ENCODE peak calls at places on chromosomes 2 and 18, in five cellular contexts. H is CD8-positive, alpha-beta T cell; I is Panc1; K is bronchial epithelial cell; Y is BE2C. N is an unnamed sample.

GRCh38 chr18:45637546-45638327 is 22.5 kb downstream of the SLC14A2 start:
- DNase-seq in H (no peak), I (no peak), K (no peak), Y (no peak), N (no peak)

GRCh38 chr2:1505031-1505441 is 91.8 kb downstream of the TPO start:
- DNase-seq in H (no peak), I (no peak), K (no peak), Y (no peak), N (no peak)

GRCh38 chr2:113178891-113179290 is 5.1 kb downstream of the PSD4 start:
- DNase-seq in H (no peak), I (no peak), K (no peak), Y (no peak), N (no peak)

GRCh38 chr18:57906852-57907251 is 103.7 kb upstream of the ATP8B1 start:
- DNase-seq in H (no peak), I (no peak), K (peak), Y (no peak), N (no peak)

GRCh38 chr2:119491776-119492525 is 32.3 kb downstream of the SCTR start:
- DNase-seq in H (no peak), I (peak), K (peak), Y (no peak), N (peak)

GRCh38 chr2:240214790-240215675 is 74.6 kb upstream of the OTOS start:
- DNase-seq in H (no peak), I (no peak), K (no peak), Y (no peak), N (no peak)

GRCh38 chr18:77249583-77250500 is at the start of gene GALR1:
- DNase-seq in H (no peak), I (no peak), K (no peak), Y (peak), N (no peak)

GRCh38 chr18:77127769-77128671 is 4.6 kb downstream of the MBP start:
- DNase-seq in H (no peak), I (peak), K (peak), Y (no peak), N (peak)

GRCh38 chr18:73688161-73688560 is 459.5 kb downstream of the FBXO15 start:
- DNase-seq in H (no peak), I (no peak), K (no peak), Y (no peak), N (no peak)

GRCh38 chr18:4319738-4320677 is 135.1 kb downstream of the DLGAP1 start:
- DNase-seq in H (no peak), I (no peak), K (no peak), Y (no peak), N (no peak)

GRCh38 chr2:232026941-232027340 is 65.4 kb downstream of the DIS3L2 start:
- DNase-seq in H (no peak), I (no peak), K (no peak), Y (no peak), N (no peak)

GRCh38 chr2:149988361-149988760 is 400.8 kb upstream of the MMADHC start:
- DNase-seq in H (no peak), I (no peak), K (no peak), Y (no peak), N (no peak)

GRCh38 chr2:26238301-26238958 is 6.0 kb downstream of the HADHA start:
- DNase-seq in H (no peak), I (no peak), K (peak), Y (no peak), N (no peak)

GRCh38 chr2:26243643-26244478 is 571 bp downstream of the HADHA start:
- DNase-seq in H (peak), I (peak), K (peak), Y (no peak), N (no peak)

GRCh38 chr2:26245231-26245732 is 543 bp downstream of the HADHB start:
- DNase-seq in H (peak), I (no peak), K (peak), Y (peak), N (no peak)

GRCh38 chr2:26244479-26245230 is at the start of the genes HADHA and HADHB:
- DNase-seq in H (peak), I (peak), K (peak), Y (peak), N (peak)

GRCh38 chr2:26241928-26242436 is 2.5 kb downstream of the HADHA start:
- DNase-seq in H (no peak), I (no peak), K (no peak), Y (no peak), N (no peak)
- H3K4me3 ChIP-seq in H (no peak), I (peak), K (no peak), Y (peak), N (no peak)

GRCh38 chr18:25353080-25353479 is 1.1 kb upstream of the ZNF521 start:
- DNase-seq in H (no peak), I (no peak), K (no peak), Y (no peak), N (no peak)

GRCh38 chr18:25351773-25352628 is at the start of gene ZNF521:
- DNase-seq in H (peak), I (no peak), K (peak), Y (peak), N (peak)

GRCh38 chr18:25350561-25351201 is 1.3 kb downstream of the ZNF521 start:
- DNase-seq in H (no peak), I (no peak), K (no peak), Y (no peak), N (no peak)

GRCh38 chr18:25351280-25351772 is 640 bp downstream of the ZNF521 start:
- DNase-seq in H (no peak), I (no peak), K (no peak), Y (no peak), N (no peak)

GRCh38 chr18:25352629-25353005 is 651 bp upstream of the ZNF521 start:
- DNase-seq in H (no peak), I (no peak), K (no peak), Y (no peak), N (no peak)
- H3K4me3 ChIP-seq in H (no peak), I (peak), K (no peak), Y (peak), N (peak)

GRCh38 chr2:26336719-26337118 is 9.2 kb upstream of the SELENOI start:
- DNase-seq in H (no peak), I (no peak), K (no peak), Y (no peak), N (no peak)
- H3K4me3 ChIP-seq in H (no peak), I (no peak), K (no peak), Y (no peak), N (no peak)

GRCh38 chr2:15559379-15559778 is 1.8 kb downstream of the NBAS start:
- DNase-seq in H (no peak), I (no peak), K (no peak), Y (no peak), N (no peak)
- H3K4me3 ChIP-seq in H (no peak), I (no peak), K (no peak), Y (peak), N (peak)

GRCh38 chr18:22951823-22952222 is 18.7 kb downstream of the RBBP8 start:
- DNase-seq in H (no peak), I (no peak), K (no peak), Y (no peak), N (no peak)
- H3K4me3 ChIP-seq in H (no peak), I (no peak), K (no peak), Y (no peak), N (no peak)

GRCh38 chr18:51165296-51165695 is 32.2 kb downstream of the MEX3C start:
- DNase-seq in H (no peak), I (no peak), K (no peak), Y (no peak), N (no peak)

GRCh38 chr18:51160646-51161045 is 36.8 kb downstream of the MEX3C start:
- DNase-seq in H (no peak), I (no peak), K (no peak), Y (no peak), N (no peak)

GRCh38 chr18:51164327-51165290 is 32.9 kb downstream of the MEX3C start:
- DNase-seq in H (no peak), I (no peak), K (no peak), Y (no peak), N (no peak)

GRCh38 chr18:51162617-51163016 is 34.9 kb downstream of the MEX3C start:
- DNase-seq in H (no peak), I (no peak), K (no peak), Y (no peak), N (no peak)

DNA sequence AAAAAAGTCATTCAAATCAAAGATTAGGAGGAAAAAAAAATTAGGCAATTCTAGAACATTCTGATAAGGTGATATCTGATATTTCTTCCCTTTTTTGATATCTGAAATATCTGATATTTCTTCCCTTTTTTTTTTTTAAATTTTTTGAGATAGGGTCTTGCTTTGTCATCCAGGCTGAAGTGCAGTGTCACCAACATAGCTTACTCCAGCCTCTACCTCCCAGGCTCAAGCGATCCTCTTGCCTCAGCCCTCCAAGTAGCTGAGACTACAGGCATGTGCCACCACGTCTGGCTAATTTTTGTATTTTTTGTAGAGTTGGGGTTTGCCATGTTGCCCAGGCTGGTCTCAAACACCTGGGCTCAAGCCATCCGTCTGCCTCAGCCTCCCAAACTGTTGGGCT is 33.9 kb downstream of the MEX3C start:
- DNase-seq in H (no peak), I (no peak), K (no peak), Y (no peak), N (no peak)
- H3K4me3 ChIP-seq in H (no peak), I (no peak), K (no peak), Y (no peak), N (no peak)

GRCh38 chr18:34494359-34494696 is 215.8 kb upstream of the DTNA start:
- DNase-seq in H (no peak), I (no peak), K (no peak), Y (no peak), N (no peak)
- H3K4me3 ChIP-seq in H (no peak), I (no peak), K (peak), Y (no peak), N (no peak)

DNA sequence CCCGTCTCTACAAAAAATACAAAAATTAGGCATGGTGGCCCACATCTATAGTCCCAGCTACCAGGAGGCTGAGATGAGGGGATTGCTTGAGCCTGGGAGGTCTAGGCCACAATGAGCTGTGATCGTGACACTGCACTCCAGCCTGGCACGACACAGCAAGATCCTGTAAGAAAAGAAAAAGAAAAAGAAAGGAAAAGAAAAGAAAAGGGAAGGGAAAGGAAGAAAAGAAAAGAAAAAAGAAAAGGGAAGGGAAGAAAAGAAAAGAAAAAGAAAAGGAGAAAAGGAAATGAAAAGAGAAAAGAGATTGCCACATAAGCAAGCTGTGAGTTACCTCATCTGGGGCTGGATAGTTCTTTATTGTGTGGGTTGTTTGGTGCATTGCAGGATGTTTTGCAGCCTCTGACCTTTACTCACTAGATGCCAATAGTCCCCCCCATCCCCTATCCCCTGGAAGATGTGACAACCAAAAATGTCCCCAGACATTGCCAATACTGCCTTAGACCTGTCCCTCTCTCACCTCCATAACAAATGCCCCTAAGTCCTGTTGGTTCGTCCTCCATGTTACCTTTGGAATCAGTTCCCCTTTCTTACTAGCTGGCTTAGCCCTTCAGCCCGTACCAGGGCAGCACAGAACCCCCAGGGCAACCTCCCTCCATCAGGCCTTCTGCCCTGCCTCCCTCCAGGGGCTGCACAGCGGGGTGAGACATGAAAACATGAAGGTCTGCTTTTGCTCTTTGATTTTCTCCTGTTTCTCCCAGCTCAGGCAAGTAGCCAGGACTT is 8.9 kb downstream of the ASPRV1 start:
- DNase-seq in H (no peak), I (no peak), K (no peak), Y (no peak), N (no peak)
- H3K4me3 ChIP-seq in H (no peak), I (no peak), K (no peak), Y (no peak), N (no peak)

GRCh38 chr2:10549196-10549595 is 101.1 kb upstream of the ODC1 start:
- DNase-seq in H (no peak), I (no peak), K (no peak), Y (no peak), N (no peak)

GRCh38 chr2:10547011-10547410 is 98.9 kb upstream of the ODC1 start:
- DNase-seq in H (no peak), I (no peak), K (peak), Y (no peak), N (no peak)

GRCh38 chr2:10547663-10548384 is 99.7 kb upstream of the ODC1 start:
- DNase-seq in H (no peak), I (no peak), K (no peak), Y (no peak), N (no peak)

GRCh38 chr2:10549621-10550020 is 101.5 kb upstream of the ODC1 start:
- DNase-seq in H (no peak), I (no peak), K (no peak), Y (no peak), N (no peak)

GRCh38 chr2:10548626-10549025 is 100.5 kb upstream of the ODC1 start:
- DNase-seq in H (no peak), I (no peak), K (no peak), Y (peak), N (no peak)
- H3K4me3 ChIP-seq in H (no peak), I (no peak), K (no peak), Y (peak), N (no peak)

DNA sequence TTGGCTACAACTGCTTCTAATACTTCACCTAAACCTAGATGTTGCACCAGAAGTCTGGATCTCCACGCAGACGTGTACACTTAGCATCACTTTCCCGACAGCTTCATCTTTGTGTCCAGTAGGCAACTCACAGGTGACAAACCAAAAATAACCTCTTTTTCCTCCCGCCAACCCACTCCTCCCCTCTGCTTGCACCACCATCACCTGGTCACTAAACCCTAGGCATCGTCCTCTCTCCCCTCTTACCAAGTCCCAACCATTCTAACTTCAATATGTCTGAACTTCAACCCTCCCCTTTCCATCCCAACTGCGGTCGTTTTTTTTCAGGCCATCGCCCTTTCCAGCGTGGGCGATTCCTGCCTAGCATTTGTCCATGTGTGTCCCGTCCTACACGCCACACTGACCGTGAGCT is 413 bp upstream of the CHMP3 start:
- DNase-seq in H (no peak), I (no peak), K (no peak), Y (no peak), N (no peak)
- H3K4me3 ChIP-seq in H (peak), I (peak), K (peak), Y (no peak), N (peak)